ENCODE peak calls at places on chromosomes 12 and 14, in four cellular contexts. U is astrocyte of the spinal cord, K is activated B cell treated with CpG ODN at 0.5 μM for 24 hours, Y is GM12865. F is an unnamed sample.

GRCh38 chr14:86027990-86028389 is 498.0 kb downstream of the FLRT2 start:
- DNase-seq in U (no peak), K (no peak), Y (no peak), F (no peak)

GRCh38 chr12:131098178-131098981 is 144.7 kb downstream of the ADGRD1 start:
- DNase-seq in U (no peak), K (peak), Y (no peak), F (no peak)

GRCh38 chr12:1611775-1612174 is 17.3 kb upstream of the WNT5B start:
- DNase-seq in U (peak), K (no peak), Y (no peak), F (peak)

GRCh38 chr12:56954956-56955355 is 2.5 kb downstream of the RDH16 start:
- DNase-seq in U (no peak), K (no peak), Y (no peak), F (no peak)

GRCh38 chr14:24063263-24063836 is 8.0 kb upstream of the CPNE6 start:
- DNase-seq in U (no peak), K (no peak), Y (no peak), F (no peak)

GRCh38 chr14:74018029-74018703 is 922 bp downstream of the ENTPD5 start:
- DNase-seq in U (peak), K (no peak), Y (no peak), F (peak)

GRCh38 chr14:55877942-55878341 is 240.3 kb upstream of the PELI2 start:
- DNase-seq in U (no peak), K (no peak), Y (no peak), F (no peak)

GRCh38 chr14:94132285-94132887 is 3.0 kb upstream of the IFI27L2 start:
- DNase-seq in U (peak), K (no peak), Y (peak), F (peak)

GRCh38 chr12:84642201-84642600 is 270.4 kb downstream of the SLC6A15 start:
- DNase-seq in U (no peak), K (no peak), Y (no peak), F (no peak)

GRCh38 chr12:68803948-68804653 is 3.9 kb upstream of the MDM2 start:
- DNase-seq in U (no peak), K (no peak), Y (no peak), F (no peak)

GRCh38 chr14:33282811-33283210 is 344.1 kb downstream of the NPAS3 start:
- DNase-seq in U (no peak), K (no peak), Y (no peak), F (no peak)

GRCh38 chr14:61553730-61554641 is 141.3 kb upstream of the HIF1A start:
- DNase-seq in U (peak), K (no peak), Y (no peak), F (peak)

GRCh38 chr12:104243551-104243950 is 28.0 kb downstream of the TXNRD1 start:
- DNase-seq in U (no peak), K (no peak), Y (no peak), F (peak)

GRCh38 chr12:38905480-38906351 is at the start of gene CPNE8:
- DNase-seq in U (peak), K (peak), Y (peak), F (no peak)

GRCh38 chr14:74015178-74015577 is 3.9 kb downstream of the ENTPD5 start:
- DNase-seq in U (no peak), K (no peak), Y (no peak), F (no peak)

GRCh38 chr14:22798528-22798927 is 16.7 kb downstream of the SLC7A7 start:
- DNase-seq in U (no peak), K (no peak), Y (no peak), F (no peak)

GRCh38 chr14:53183611-53184010 is 30.5 kb upstream of the DDHD1 start:
- DNase-seq in U (no peak), K (no peak), Y (no peak), F (peak)

GRCh38 chr14:103542545-103543088 is 13.6 kb downstream of the TRMT61A start:
- DNase-seq in U (no peak), K (no peak), Y (no peak), F (no peak)

GRCh38 chr14:68977741-68978549 is 1.2 kb downstream of the ACTN1 start:
- DNase-seq in U (peak), K (peak), Y (peak), F (peak)

GRCh38 chr14:75081835-75082234 is 12.4 kb downstream of the ZC2HC1C start:
- DNase-seq in U (peak), K (no peak), Y (no peak), F (no peak)

GRCh38 chr14:69473271-69473670 is 11.3 kb upstream of the PLEKHD1 start:
- DNase-seq in U (no peak), K (no peak), Y (no peak), F (no peak)

GRCh38 chr14:21098134-21098891 is at the start of gene ZNF219:
- DNase-seq in U (peak), K (peak), Y (no peak), F (peak)

GRCh38 chr12:123886258-123886657 is 86.4 kb downstream of the CCDC92 start:
- DNase-seq in U (no peak), K (no peak), Y (no peak), F (no peak)

GRCh38 chr14:60645191-60645590 is 4.1 kb downstream of the SIX1 start:
- DNase-seq in U (no peak), K (no peak), Y (peak), F (no peak)

GRCh38 chr14:72774894-72775620 is 118.8 kb downstream of the DPF3 start:
- DNase-seq in U (no peak), K (no peak), Y (no peak), F (no peak)

GRCh38 chr12:47939009-47939601 is 24.3 kb upstream of the TMEM106C start:
- DNase-seq in U (no peak), K (no peak), Y (no peak), F (no peak)

GRCh38 chr12:39161686-39162085 is 256.3 kb upstream of the CPNE8 start:
- DNase-seq in U (no peak), K (no peak), Y (no peak), F (no peak)

GRCh38 chr12:111785651-111786050 is 18.9 kb downstream of the ALDH2 start:
- DNase-seq in U (peak), K (no peak), Y (no peak), F (no peak)

GRCh38 chr14:100384819-100385813 is 62.0 kb downstream of the SLC25A47 start:
- DNase-seq in U (peak), K (no peak), Y (no peak), F (peak)

GRCh38 chr14:60093606-60094005 is 1.9 kb downstream of the PCNX4 start:
- DNase-seq in U (peak), K (no peak), Y (no peak), F (no peak)

GRCh38 chr12:127533353-127533752 is 733.6 kb upstream of the TMEM132C start:
- DNase-seq in U (no peak), K (no peak), Y (no peak), F (no peak)

GRCh38 chr12:51051787-51052186 is 3.7 kb downstream of the LETMD1 start:
- DNase-seq in U (no peak), K (no peak), Y (no peak), F (no peak)

DNA sequence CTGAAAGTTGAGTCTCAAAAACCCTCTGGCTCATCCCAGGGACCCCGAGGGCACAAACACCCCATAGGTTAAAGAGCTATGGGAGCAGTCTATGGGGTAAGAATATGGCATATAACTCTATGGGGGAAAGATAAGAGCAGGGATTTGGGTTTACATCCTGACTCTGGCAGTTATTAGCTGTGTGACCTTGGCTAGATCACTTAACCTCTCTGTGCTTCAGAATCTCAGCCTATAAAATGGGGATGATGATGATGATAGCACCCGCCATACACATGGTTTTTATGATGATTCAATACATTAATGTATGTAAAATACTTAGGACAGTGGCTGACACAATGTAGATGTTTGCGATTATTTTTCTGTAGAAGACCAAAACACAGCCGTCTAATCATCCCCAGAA is 26.2 kb downstream of the IRF2BPL start:
- DNase-seq in U (no peak), K (no peak), Y (no peak), F (no peak)
- TF ChIP-seq CTCF in U (no peak), K (no peak), Y (no peak), F (no peak)

DNA sequence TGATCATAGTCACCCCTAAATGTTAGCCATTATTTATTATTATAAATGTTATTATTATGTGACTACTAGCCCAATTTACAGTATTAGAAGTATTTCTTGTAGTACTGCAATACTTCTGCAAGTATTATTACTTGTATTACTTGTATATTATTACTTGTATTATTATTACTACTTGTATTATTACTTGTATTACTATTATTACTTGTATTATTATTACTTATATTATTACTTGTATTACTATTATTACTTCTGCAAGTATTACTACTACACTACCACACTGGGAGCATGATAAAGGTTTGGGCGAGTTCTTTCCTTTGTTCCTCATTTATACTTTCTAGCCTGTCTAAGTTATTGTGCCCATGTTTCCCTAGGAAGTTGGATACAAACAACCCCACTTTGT is 67.9 kb downstream of the NOS1 start:
- DNase-seq in U (no peak), K (no peak), Y (no peak), F (no peak)
- TF ChIP-seq CTCF in U (no peak), K (no peak), Y (no peak), F (no peak)

DNA sequence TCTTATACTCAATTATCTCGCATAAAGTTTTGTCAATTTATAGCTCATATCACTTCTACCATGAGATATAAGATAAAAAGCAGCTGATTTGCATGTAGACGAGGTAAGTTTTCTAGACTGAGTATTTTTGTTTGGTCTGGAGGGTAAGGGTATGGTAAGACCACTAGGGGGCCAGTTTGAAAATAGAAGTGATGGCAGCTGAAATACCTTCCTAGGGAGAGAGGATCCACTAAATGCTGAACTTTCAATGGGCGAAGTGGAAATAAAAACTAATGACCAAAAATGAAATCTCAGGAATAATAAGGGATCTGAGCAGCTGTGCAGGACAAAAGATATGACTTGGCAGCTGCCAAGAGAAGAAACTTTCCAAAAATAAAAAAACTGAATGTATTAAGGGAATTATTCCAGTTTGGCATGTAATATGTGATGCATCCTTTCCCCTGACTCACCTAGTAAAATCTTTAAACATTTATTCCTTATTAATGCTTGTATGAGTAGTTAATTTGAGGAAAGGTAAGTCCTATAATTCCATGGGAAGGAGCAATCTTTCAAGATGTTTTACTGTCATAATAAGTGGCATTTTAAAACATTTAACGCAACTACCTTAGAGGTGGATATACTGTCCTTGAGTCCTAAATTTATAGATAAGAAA is 754.5 kb downstream of the C12orf50 start:
- DNase-seq in U (peak), K (no peak), Y (peak), F (no peak)
- TF ChIP-seq CTCF in U (peak), K (no peak), Y (peak), F (peak)

GRCh38 chr12:108516511-108517275 is 1.6 kb downstream of the FICD start:
- DNase-seq in U (no peak), K (no peak), Y (peak), F (no peak)
- TF ChIP-seq CTCF in U (no peak), K (no peak), Y (no peak), F (peak)

GRCh38 chr12:108129017-108129812 is at the start of gene WSCD2:
- DNase-seq in U (peak), K (peak), Y (peak), F (no peak)
- TF ChIP-seq CTCF in U (peak), K (no peak), Y (no peak), F (no peak)

GRCh38 chr12:15196678-15197267 is 24.4 kb downstream of the RERG start:
- DNase-seq in U (no peak), K (no peak), Y (peak), F (no peak)

GRCh38 chr12:15193927-15194326 is 27.3 kb downstream of the RERG start:
- DNase-seq in U (peak), K (no peak), Y (no peak), F (no peak)

GRCh38 chr12:15192721-15193120 is 28.5 kb downstream of the RERG start:
- DNase-seq in U (no peak), K (no peak), Y (no peak), F (no peak)

GRCh38 chr12:15196221-15196620 is 25.0 kb downstream of the RERG start:
- DNase-seq in U (no peak), K (no peak), Y (no peak), F (no peak)

GRCh38 chr12:15194947-15195346 is 26.3 kb downstream of the RERG start:
- DNase-seq in U (no peak), K (no peak), Y (no peak), F (no peak)
- TF ChIP-seq CTCF in U (no peak), K (no peak), Y (no peak), F (no peak)

GRCh38 chr12:29717540-29718100 is 66.1 kb downstream of the TMTC1 start:
- DNase-seq in U (no peak), K (no peak), Y (no peak), F (no peak)
- TF ChIP-seq CTCF in U (no peak), K (no peak), Y (no peak), F (no peak)

DNA sequence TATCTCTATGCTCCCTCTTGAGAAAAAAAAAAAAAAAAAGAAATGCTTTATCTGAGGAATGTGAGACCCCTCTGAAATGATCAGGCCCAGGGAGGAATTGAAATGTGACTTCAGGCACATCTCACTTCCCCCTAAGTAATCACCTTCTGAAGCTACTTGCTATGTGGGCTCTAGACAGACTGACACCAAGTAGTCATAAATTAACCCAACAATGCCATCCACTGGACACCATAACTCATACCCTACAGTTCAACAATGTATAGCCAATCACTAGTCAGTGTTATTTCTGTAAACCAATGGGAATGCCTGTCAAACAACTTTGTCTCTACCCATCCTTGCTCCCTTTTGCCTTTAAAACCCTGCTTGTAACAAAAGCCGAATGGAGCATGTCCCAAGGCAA is 182.8 kb upstream of the TMPO start:
- DNase-seq in U (no peak), K (no peak), Y (peak), F (no peak)
- TF ChIP-seq CTCF in U (no peak), K (no peak), Y (no peak), F (no peak)

DNA sequence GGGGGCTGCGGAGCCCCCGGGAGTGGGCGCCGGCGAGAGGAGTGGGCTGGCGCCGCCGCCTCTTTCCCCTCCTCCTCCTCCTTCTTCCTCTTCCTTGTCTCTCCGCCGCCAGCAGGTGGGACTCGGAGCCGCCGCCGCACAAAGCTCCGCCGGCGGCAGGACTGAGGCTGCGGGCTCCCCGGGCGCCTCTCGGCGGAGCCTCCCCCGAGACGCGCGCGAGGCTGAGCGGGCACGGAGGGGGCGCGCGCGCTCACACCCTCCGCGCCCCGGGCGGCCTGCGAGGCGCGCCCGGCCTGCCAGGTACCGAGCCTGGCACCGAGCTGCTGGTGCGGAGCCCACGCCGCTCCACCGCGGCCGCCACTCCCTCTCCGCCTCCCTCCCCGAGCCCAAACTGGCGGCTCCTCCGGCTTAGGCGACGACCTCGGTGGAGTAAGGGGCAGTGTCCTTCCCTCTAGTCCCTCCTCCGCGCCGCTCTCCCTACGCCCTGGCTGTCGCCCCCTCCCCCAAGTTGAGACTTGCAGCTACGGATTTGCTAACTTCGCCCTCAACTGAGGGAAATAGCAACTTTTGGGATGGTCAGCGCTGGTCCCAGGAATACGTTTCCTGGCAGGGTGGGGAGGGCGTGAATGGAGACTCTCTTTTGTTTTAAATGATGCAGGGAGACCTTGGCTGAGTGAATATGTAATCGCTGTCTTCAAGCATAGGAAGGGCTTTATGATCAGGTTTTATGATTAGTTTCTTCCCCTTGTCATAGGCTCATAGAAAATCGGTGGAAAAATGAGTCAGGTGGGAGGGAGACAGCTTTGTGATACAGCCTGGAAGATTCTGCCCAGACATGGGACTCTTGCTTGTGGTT is 199.5 kb upstream of the CAND1 start:
- DNase-seq in U (peak), K (peak), Y (peak), F (no peak)
- TF ChIP-seq CTCF in U (no peak), K (no peak), Y (peak), F (no peak)